ENCODE peak calls at places on chromosomes 3 and 15, in seven cellular contexts. H is tibial artery; E is activated naive CD4-positive, alpha-beta T cell treated with anti-CD3 and anti-CD28 coated beads, Interleukin-2, amount 10 ng/mL, durations not matched to agents 7 days and 5 days; Y is GM03348; B is activated gamma-delta T cell treated with Interleukin-2 at 50 U/mL for 16 hours; A is coronary artery; Z is fibroblast of mammary gland. M is an unnamed sample.

GRCh38 chr15:45637552-45638033 is 2.8 kb downstream of the SQOR start:
- DNase-seq in H (peak; percentile 59), E (peak; percentile 68), Y (peak; percentile 68), B (peak; percentile 37), A (no peak), Z (peak; percentile 94), M (peak; percentile 93)

GRCh38 chr3:114308830-114309229 is 15.0 kb downstream of the TIGIT start:
- DNase-seq in H (no peak), E (peak; percentile 41), Y (no peak), B (peak; percentile 34), A (no peak), Z (no peak), M (no peak)

GRCh38 chr3:74535281-74535680 is 79.2 kb downstream of the CNTN3 start:
- DNase-seq in H (no peak), E (no peak), Y (no peak), B (no peak), A (no peak), Z (no peak), M (no peak)

GRCh38 chr3:149703474-149703873 is 45.6 kb upstream of the WWTR1 start:
- DNase-seq in H (peak; percentile 33), E (no peak), Y (peak; percentile 46), B (no peak), A (no peak), Z (peak; percentile 98), M (peak; percentile 26)

GRCh38 chr3:10753964-10754363 is 62.1 kb upstream of the SLC6A11 start:
- DNase-seq in H (no peak), E (peak; percentile 77), Y (peak; percentile 56), B (peak; percentile 28), A (peak; percentile 9), Z (peak; percentile 28), M (peak; percentile 55)

GRCh38 chr3:120198305-120198878 is 86.6 kb downstream of the GPR156 start:
- DNase-seq in H (no peak), E (no peak), Y (no peak), B (no peak), A (no peak), Z (peak; percentile 61), M (peak; percentile 54)

GRCh38 chr15:48667701-48668100 is 22.2 kb upstream of the FBN1 start:
- DNase-seq in H (no peak), E (no peak), Y (peak; percentile 46), B (no peak), A (no peak), Z (peak; percentile 44), M (peak; percentile 84)

GRCh38 chr15:63203451-63204090 is 14.2 kb downstream of the RAB8B start:
- DNase-seq in H (no peak), E (peak; percentile 41), Y (no peak), B (peak; percentile 59), A (no peak), Z (peak; percentile 56), M (peak; percentile 58)

GRCh38 chr15:56942118-56942517 is 23.7 kb downstream of the TCF12 start:
- DNase-seq in H (no peak), E (no peak), Y (no peak), B (no peak), A (no peak), Z (no peak), M (no peak)

GRCh38 chr3:61239871-61240270 is 11.4 kb downstream of the FHIT start:
- DNase-seq in H (no peak), E (no peak), Y (no peak), B (no peak), A (no peak), Z (no peak), M (no peak)

GRCh38 chr3:171936231-171936841 is 93.2 kb downstream of the TMEM212 start:
- DNase-seq in H (no peak), E (no peak), Y (peak; percentile 67), B (no peak), A (no peak), Z (peak; percentile 97), M (peak; percentile 80)

GRCh38 chr3:157103280-157103679 is 56.7 kb downstream of the CCNL1 start:
- DNase-seq in H (no peak), E (no peak), Y (no peak), B (no peak), A (no peak), Z (no peak), M (no peak)

GRCh38 chr3:149564079-149564478 is 89.6 kb downstream of the TM4SF4 start:
- DNase-seq in H (no peak), E (no peak), Y (no peak), B (no peak), A (no peak), Z (no peak), M (peak; percentile 73)

GRCh38 chr3:112629425-112629824 is 11.5 kb downstream of the CCDC80 start:
- DNase-seq in H (peak; percentile 81), E (no peak), Y (peak; percentile 64), B (no peak), A (no peak), Z (peak; percentile 97), M (peak; percentile 87)